ENCODE peak calls at places on chromosome 16, in five cellular contexts. K is H9, E is neuronal stem cell, L is mesenchymal stem cell, G is H1. V is an unnamed sample.

GRCh38 chr16:86575754-86576557 is 2.4 kb upstream of the FOXL1 start:
- DNase-seq in K (peak; percentile 95), E (peak; percentile 89), L (peak; percentile 98), G (peak; percentile 89), V (no peak)

GRCh38 chr16:4501071-4501478 is 24.9 kb downstream of the HMOX2 start:
- DNase-seq in K (no peak), E (no peak), L (no peak), G (no peak), V (no peak)

GRCh38 chr16:11138026-11138768 is 117.8 kb downstream of the SOCS1 start:
- DNase-seq in K (peak; percentile 22), E (no peak), L (peak; percentile 33), G (no peak), V (peak; percentile 4)

GRCh38 chr16:30771726-30772125 is 9.6 kb downstream of the RNF40 start:
- DNase-seq in K (no peak), E (no peak), L (peak; percentile 33), G (no peak), V (no peak)

GRCh38 chr16:88662222-88662842 is 559 bp downstream of the MVD start:
- DNase-seq in K (peak; percentile 32), E (no peak), L (peak; percentile 22), G (no peak), V (peak; percentile 37)

GRCh38 chr16:27706803-27707685 is 157.1 kb downstream of the KATNIP start:
- DNase-seq in K (no peak), E (no peak), L (no peak), G (no peak), V (no peak)

GRCh38 chr16:11497329-11497805 is 89.4 kb downstream of the LITAF start:
- DNase-seq in K (peak; percentile 75), E (no peak), L (peak; percentile 69), G (peak; percentile 67), V (peak; percentile 20)

GRCh38 chr16:48910214-48910613 is 300.2 kb upstream of the N4BP1 start:
- DNase-seq in K (no peak), E (no peak), L (no peak), G (no peak), V (no peak)

GRCh38 chr16:10578474-10579316 is 1.7 kb downstream of the EMP2 start:
- DNase-seq in K (no peak), E (no peak), L (no peak), G (no peak), V (no peak)

GRCh38 chr16:49745434-49745833 is 110.5 kb downstream of the ZNF423 start:
- DNase-seq in K (no peak), E (no peak), L (no peak), G (no peak), V (no peak)

GRCh38 chr16:73329363-73330306 is 281.7 kb upstream of the ZFHX3 start:
- DNase-seq in K (peak; percentile 39), E (peak; percentile 12), L (no peak), G (no peak), V (no peak)

GRCh38 chr16:66569827-66570405 is 3.7 kb downstream of the CMTM1 start:
- DNase-seq in K (no peak), E (no peak), L (peak; percentile 76), G (no peak), V (peak; percentile 84)

GRCh38 chr16:77618011-77618410 is 104.3 kb upstream of the NUDT7 start:
- DNase-seq in K (no peak), E (no peak), L (no peak), G (no peak), V (no peak)

GRCh38 chr16:89363621-89364393 is 126.6 kb downstream of the ANKRD11 start:
- DNase-seq in K (peak; percentile 73), E (no peak), L (peak; percentile 89), G (no peak), V (peak; percentile 59)

GRCh38 chr16:31697744-31698125 is 170.0 kb downstream of the AHSP start:
- DNase-seq in K (no peak), E (no peak), L (no peak), G (no peak), V (no peak)

GRCh38 chr16:87380875-87381274 is 2.7 kb downstream of the FBXO31 start:
- DNase-seq in K (no peak), E (no peak), L (peak; percentile 69), G (no peak), V (no peak)

GRCh38 chr16:81324808-81325207 is 10.0 kb downstream of the GAN start:
- DNase-seq in K (no peak), E (no peak), L (no peak), G (no peak), V (no peak)

GRCh38 chr16:27436921-27437650 is 35.1 kb downstream of the IL21R start:
- DNase-seq in K (peak; percentile 18), E (no peak), L (no peak), G (peak; percentile 24), V (no peak)

GRCh38 chr16:17607624-17608023 is 136.9 kb upstream of the XYLT1 start:
- DNase-seq in K (no peak), E (no peak), L (no peak), G (no peak), V (no peak)

GRCh38 chr16:17605784-17606183 is 135.0 kb upstream of the XYLT1 start:
- DNase-seq in K (no peak), E (no peak), L (no peak), G (no peak), V (no peak)

GRCh38 chr16:17603614-17604013 is 132.9 kb upstream of the XYLT1 start:
- DNase-seq in K (no peak), E (no peak), L (no peak), G (no peak), V (no peak)

GRCh38 chr16:17606460-17606859 is 135.7 kb upstream of the XYLT1 start:
- DNase-seq in K (no peak), E (no peak), L (no peak), G (no peak), V (no peak)

DNA sequence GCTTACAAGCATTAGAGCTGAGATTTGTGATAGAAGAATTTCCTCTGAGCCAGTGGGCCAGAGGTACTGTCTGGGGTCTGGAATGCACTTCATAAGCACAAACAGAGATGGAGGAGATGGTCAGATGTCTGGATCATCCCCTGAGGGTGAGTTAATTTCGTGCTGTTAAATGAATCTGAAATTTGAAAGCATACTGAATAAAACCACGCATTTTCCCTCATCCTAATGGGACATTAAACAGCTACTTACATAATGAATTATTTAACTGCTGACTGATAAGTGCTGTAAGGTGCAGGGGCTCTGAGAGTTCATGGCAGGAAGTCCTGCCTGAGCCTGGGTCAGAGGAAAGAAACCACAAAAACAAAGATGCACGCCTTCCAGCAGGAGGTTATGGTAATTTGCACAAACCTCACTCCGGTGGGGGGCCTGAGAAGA is 136.3 kb upstream of the XYLT1 start:
- DNase-seq in K (no peak), E (no peak), L (no peak), G (no peak), V (no peak)
- H2BK12ac ChIP-seq in K (no peak overlapping the region), E (no peak overlapping the region), L (no peak overlapping the region), G (no peak overlapping the region), V (no peak overlapping the region)

DNA sequence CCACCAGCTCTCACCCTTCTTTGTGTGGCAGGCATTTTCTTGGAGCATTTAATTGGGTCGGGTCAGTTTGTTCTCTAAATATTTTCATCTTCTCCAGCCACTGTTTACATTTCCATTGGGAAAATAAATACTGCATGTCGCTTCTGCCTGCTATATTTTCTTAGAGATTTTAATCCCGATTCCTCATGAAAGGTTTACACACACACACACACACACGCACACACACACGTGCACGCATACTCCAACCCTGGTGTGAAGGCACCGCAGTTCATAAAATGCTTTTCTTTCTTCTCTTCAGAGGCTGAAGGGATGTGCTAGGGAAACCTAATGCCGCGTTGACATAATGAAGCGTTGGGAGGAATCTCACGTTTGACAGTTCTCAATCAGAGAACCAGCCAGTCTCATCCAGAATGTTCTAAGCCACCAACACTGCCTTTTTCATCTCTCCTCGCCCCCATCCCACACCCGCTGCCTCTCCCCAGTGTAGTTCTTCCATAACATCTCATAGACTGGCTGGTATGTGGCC is 222.9 kb upstream of the IRX3 start:
- DNase-seq in K (no peak), E (no peak), L (no peak), G (no peak), V (no peak)
- H4K8ac ChIP-seq in K (no peak overlapping the region), E (no peak overlapping the region), L (no peak overlapping the region), G (no peak overlapping the region), V (no peak overlapping the region)

DNA sequence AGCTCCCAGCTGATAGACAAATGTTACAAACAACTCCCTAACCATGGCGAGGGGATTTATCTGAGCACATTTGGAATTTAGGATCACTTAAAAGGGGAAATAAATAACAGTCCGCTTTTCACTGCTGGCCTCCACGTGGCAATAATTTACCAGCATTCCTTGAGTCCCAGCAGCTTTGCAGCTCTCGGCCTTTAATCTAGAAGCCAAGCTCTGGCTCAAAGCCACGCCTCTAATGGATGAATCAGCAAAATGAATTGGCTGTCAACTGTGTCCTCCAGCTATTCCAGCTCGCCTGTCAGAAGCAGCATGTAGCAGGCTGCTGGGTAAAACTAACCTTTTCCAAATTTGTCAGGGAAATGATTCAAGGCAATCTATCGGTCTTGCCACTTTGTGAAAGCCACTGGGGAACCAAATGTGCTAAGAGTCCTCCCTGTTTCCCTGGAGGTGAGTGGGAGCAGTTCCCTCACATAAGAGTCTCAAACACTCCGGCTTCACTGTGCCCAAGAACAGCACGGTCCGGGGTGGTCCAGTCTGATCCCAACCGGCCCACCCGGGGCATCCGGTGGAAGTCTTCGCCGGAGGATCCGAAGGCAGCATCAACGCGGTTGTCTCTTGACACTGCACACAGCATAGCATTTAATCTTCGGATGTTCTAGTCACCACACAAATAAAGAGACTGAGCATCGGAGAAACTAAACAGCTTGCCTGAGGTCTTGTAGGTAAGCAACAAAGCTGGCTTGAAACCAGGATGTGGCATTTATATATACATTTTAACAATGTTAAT is 143.3 kb downstream of the PARN start:
- DNase-seq in K (peak; percentile 49), E (no peak), L (peak; percentile 92), G (no peak), V (peak; percentile 83)
- H3K18ac ChIP-seq in K (no peak overlapping the region), E (no peak overlapping the region), L (peak overlapping the region; percentile 60), G (no peak overlapping the region), V (peak overlapping the region; percentile 44)

DNA sequence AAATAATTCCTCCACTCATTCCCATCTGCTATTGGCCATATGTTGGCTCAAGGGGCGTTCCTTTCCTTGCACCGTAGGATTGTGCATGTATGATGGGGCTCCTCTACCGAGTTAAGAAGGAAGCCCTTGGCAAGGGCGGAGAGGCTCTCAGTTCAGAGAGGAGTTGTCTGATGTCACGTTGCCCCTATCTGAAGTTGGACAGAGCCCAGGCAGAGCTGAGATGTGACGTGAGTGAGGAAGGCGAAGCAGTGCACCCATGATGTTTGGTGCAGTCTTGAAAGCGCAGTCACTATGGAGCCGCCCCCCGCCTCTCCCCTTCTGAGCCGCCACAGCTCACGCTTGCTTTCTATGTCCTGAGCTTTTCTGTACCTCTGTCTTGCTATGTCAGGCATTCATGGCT is 40.7 kb downstream of the CDH13 start:
- DNase-seq in K (no peak), E (no peak), L (no peak), G (no peak), V (no peak)
- H2BK12ac ChIP-seq in K (no peak overlapping the region), E (no peak overlapping the region), L (no peak overlapping the region), G (no peak overlapping the region), V (no peak overlapping the region)

DNA sequence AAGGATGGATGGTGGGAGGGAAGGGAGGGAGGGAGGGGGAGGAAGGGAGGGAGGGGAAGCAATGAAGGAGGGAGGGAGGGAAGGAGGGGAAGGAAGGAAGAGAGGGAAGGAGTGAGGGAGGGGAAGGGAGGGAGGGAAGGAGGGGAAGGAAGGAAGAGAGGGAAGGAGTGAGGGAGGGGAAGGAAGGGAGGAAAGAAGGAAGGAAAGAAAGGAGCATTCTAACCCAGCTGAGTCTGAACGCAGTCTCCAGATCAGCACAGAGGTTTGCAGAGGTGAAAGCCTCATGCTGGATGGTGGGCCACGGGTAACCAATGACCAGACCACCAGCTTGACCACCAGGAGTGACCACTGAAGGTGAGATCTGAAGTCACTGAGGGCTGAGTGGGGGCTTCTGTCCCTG is 18.6 kb downstream of the CCL17 start:
- DNase-seq in K (no peak), E (no peak), L (no peak), G (no peak), V (no peak)
- H4K8ac ChIP-seq in K (no peak overlapping the region), E (no peak overlapping the region), L (no peak overlapping the region), G (no peak overlapping the region), V (no peak overlapping the region)